ENCODE peak calls at places on chromosome 13, in eight cellular contexts. One of them, this sample, is unnamed.

GRCh38 chr13:48578516-48579166 is 45.8 kb upstream of the RCBTB2 start:
- ATAC-seq in psoas muscle: no peak
- ATAC-seq in RWPE2: peak
- ATAC-seq in HepG2: no peak
- ATAC-seq in heart left ventricle: peak
- ATAC-seq in heart right ventricle: peak
- ATAC-seq in right cardiac atrium: no peak
- ATAC-seq in foreskin keratinocyte: peak
- ATAC-seq in this sample: no peak

GRCh38 chr13:48320396-48320790 is 16.8 kb downstream of the RB1 start:
- ATAC-seq in psoas muscle: no peak
- ATAC-seq in RWPE2: no peak
- ATAC-seq in HepG2: no peak
- ATAC-seq in heart left ventricle: no peak
- ATAC-seq in heart right ventricle: no peak
- ATAC-seq in right cardiac atrium: no peak
- ATAC-seq in foreskin keratinocyte: peak
- ATAC-seq in this sample: no peak

GRCh38 chr13:50244913-50245574 is 229.8 kb downstream of the KCNRG start:
- ATAC-seq in psoas muscle: peak
- ATAC-seq in RWPE2: peak
- ATAC-seq in HepG2: peak
- ATAC-seq in heart left ventricle: peak
- ATAC-seq in heart right ventricle: peak
- ATAC-seq in right cardiac atrium: no peak
- ATAC-seq in foreskin keratinocyte: peak
- ATAC-seq in this sample: no peak

GRCh38 chr13:83557845-83558244 is 324.4 kb downstream of the SLITRK1 start:
- ATAC-seq in psoas muscle: no peak
- ATAC-seq in RWPE2: no peak
- ATAC-seq in HepG2: no peak
- ATAC-seq in heart left ventricle: no peak
- ATAC-seq in heart right ventricle: no peak
- ATAC-seq in right cardiac atrium: no peak
- ATAC-seq in foreskin keratinocyte: no peak
- ATAC-seq in this sample: no peak

GRCh38 chr13:25971077-25971476 is 80.7 kb downstream of the SHISA2 start:
- ATAC-seq in psoas muscle: no peak
- ATAC-seq in RWPE2: no peak
- ATAC-seq in HepG2: no peak
- ATAC-seq in heart left ventricle: no peak
- ATAC-seq in heart right ventricle: no peak
- ATAC-seq in right cardiac atrium: no peak
- ATAC-seq in foreskin keratinocyte: no peak
- ATAC-seq in this sample: no peak

GRCh38 chr13:46615888-46616531 is 63.0 kb downstream of the LRCH1 start:
- ATAC-seq in psoas muscle: no peak
- ATAC-seq in RWPE2: no peak
- ATAC-seq in HepG2: no peak
- ATAC-seq in heart left ventricle: no peak
- ATAC-seq in heart right ventricle: peak
- ATAC-seq in right cardiac atrium: peak
- ATAC-seq in foreskin keratinocyte: no peak
- ATAC-seq in this sample: no peak

GRCh38 chr13:73248711-73249580 is 190.1 kb downstream of the KLF5 start:
- ATAC-seq in psoas muscle: no peak
- ATAC-seq in RWPE2: peak
- ATAC-seq in HepG2: no peak
- ATAC-seq in heart left ventricle: no peak
- ATAC-seq in heart right ventricle: no peak
- ATAC-seq in right cardiac atrium: no peak
- ATAC-seq in foreskin keratinocyte: peak
- ATAC-seq in this sample: no peak

GRCh38 chr13:83220241-83220640 is 662.0 kb downstream of the SLITRK1 start:
- ATAC-seq in psoas muscle: no peak
- ATAC-seq in RWPE2: no peak
- ATAC-seq in HepG2: no peak
- ATAC-seq in heart left ventricle: no peak
- ATAC-seq in heart right ventricle: no peak
- ATAC-seq in right cardiac atrium: no peak
- ATAC-seq in foreskin keratinocyte: no peak
- ATAC-seq in this sample: no peak

GRCh38 chr13:22927008-22927393 is 253.8 kb upstream of the SGCG start:
- ATAC-seq in psoas muscle: peak
- ATAC-seq in RWPE2: no peak
- ATAC-seq in HepG2: no peak
- ATAC-seq in heart left ventricle: no peak
- ATAC-seq in heart right ventricle: no peak
- ATAC-seq in right cardiac atrium: peak
- ATAC-seq in foreskin keratinocyte: peak
- ATAC-seq in this sample: peak

GRCh38 chr13:39942177-39942900 is 286.9 kb downstream of the COG6 start:
- ATAC-seq in psoas muscle: no peak
- ATAC-seq in RWPE2: peak
- ATAC-seq in HepG2: peak
- ATAC-seq in heart left ventricle: peak
- ATAC-seq in heart right ventricle: peak
- ATAC-seq in right cardiac atrium: no peak
- ATAC-seq in foreskin keratinocyte: no peak
- ATAC-seq in this sample: no peak

GRCh38 chr13:39821977-39822376 is 166.5 kb downstream of the COG6 start:
- ATAC-seq in psoas muscle: no peak
- ATAC-seq in RWPE2: no peak
- ATAC-seq in HepG2: no peak
- ATAC-seq in heart left ventricle: no peak
- ATAC-seq in heart right ventricle: no peak
- ATAC-seq in right cardiac atrium: no peak
- ATAC-seq in foreskin keratinocyte: no peak
- ATAC-seq in this sample: no peak

GRCh38 chr13:78657699-78658629 is 991 bp downstream of the OBI1 start:
- ATAC-seq in psoas muscle: no peak
- ATAC-seq in RWPE2: peak
- ATAC-seq in HepG2: peak
- ATAC-seq in heart left ventricle: no peak
- ATAC-seq in heart right ventricle: peak
- ATAC-seq in right cardiac atrium: no peak
- ATAC-seq in foreskin keratinocyte: peak
- ATAC-seq in this sample: no peak

GRCh38 chr13:77345150-77345780 is 18.4 kb upstream of the MYCBP2 start:
- ATAC-seq in psoas muscle: no peak
- ATAC-seq in RWPE2: no peak
- ATAC-seq in HepG2: no peak
- ATAC-seq in heart left ventricle: no peak
- ATAC-seq in heart right ventricle: no peak
- ATAC-seq in right cardiac atrium: no peak
- ATAC-seq in foreskin keratinocyte: peak
- ATAC-seq in this sample: no peak

GRCh38 chr13:51821666-51822065 is 17.7 kb upstream of the DHRS12 start:
- ATAC-seq in psoas muscle: no peak
- ATAC-seq in RWPE2: no peak
- ATAC-seq in HepG2: no peak
- ATAC-seq in heart left ventricle: no peak
- ATAC-seq in heart right ventricle: no peak
- ATAC-seq in right cardiac atrium: no peak
- ATAC-seq in foreskin keratinocyte: no peak
- ATAC-seq in this sample: no peak

DNA sequence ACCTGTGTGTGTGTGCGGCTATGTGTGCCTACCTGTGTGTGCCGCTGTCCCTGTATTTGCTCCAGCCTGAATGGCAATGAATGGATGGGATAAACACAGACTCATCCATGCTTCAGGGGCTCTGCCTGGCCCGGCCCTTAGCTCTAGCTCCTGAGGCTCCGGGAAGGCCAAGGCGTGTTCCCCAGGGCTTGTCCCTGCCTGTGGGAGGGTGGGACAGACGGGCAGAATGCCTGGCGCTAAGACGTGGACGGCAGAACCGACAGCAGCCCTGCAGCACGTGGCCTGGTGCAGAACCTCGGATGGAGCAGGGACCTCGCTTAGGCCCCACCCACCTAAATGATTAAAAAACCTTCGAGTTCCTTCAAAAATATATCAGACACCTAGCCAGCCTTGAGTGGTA is 57.8 kb upstream of the C13orf46 start:
- ATAC-seq in psoas muscle: no peak
- ATAC-seq in RWPE2: peak
- ATAC-seq in HepG2: no peak
- ATAC-seq in heart left ventricle: no peak
- ATAC-seq in heart right ventricle: no peak
- ATAC-seq in right cardiac atrium: peak
- ATAC-seq in foreskin keratinocyte: peak
- ATAC-seq in this sample: peak
- H3K27ac ChIP-seq in psoas muscle: no peak
- H3K27ac ChIP-seq in RWPE2: peak
- H3K27ac ChIP-seq in HepG2: no peak
- H3K27ac ChIP-seq in heart left ventricle: no peak
- H3K27ac ChIP-seq in heart right ventricle: peak
- H3K27ac ChIP-seq in right cardiac atrium: no peak
- H3K27ac ChIP-seq in foreskin keratinocyte: no peak
- H3K27ac ChIP-seq in this sample: no peak

DNA sequence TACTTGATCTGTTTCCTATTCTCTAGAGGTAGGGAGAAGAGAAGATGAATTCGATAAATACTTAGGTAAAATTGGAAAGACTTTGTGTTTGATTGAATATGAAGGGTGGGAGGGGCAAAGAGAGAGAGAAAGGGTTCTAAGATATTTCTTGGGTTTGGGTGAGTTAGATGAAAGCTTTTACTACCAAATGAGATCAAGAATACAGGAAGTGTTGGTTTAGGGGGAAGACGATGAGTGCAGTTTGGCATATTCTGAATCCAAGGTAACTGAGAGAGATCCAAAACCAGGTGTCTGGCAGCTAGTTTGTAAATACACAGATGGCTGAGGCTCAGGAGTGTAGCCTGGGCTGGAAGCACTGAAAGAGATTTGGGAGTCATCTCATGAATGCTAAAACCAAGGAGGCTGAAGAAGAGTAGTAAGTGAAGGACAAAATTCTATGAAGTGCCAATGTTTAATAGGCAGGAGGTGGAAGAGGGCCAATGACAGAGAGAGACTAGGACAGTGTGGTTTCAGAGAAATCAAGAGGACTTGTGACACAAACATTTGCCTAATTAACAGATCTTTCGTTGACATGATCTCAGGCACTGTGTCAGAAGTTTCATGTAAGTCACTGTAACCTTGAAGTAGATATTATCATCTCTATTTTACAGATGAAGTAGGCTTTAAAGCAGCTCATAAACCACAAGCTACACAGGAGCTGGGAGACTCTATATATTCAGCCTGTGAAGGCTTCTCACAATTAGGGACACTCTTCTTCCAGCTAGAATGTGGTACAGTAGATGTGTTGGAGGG is 70.2 kb upstream of the ZDHHC20 start:
- ATAC-seq in psoas muscle: no peak
- ATAC-seq in RWPE2: no peak
- ATAC-seq in HepG2: no peak
- ATAC-seq in heart left ventricle: no peak
- ATAC-seq in heart right ventricle: no peak
- ATAC-seq in right cardiac atrium: peak
- ATAC-seq in foreskin keratinocyte: no peak
- ATAC-seq in this sample: no peak
- H3K27ac ChIP-seq in psoas muscle: no peak
- H3K27ac ChIP-seq in RWPE2: no peak
- H3K27ac ChIP-seq in HepG2: no peak
- H3K27ac ChIP-seq in heart left ventricle: no peak
- H3K27ac ChIP-seq in heart right ventricle: no peak
- H3K27ac ChIP-seq in right cardiac atrium: no peak
- H3K27ac ChIP-seq in foreskin keratinocyte: no peak
- H3K27ac ChIP-seq in this sample: no peak

GRCh38 chr13:97354808-97355207 is 79.2 kb upstream of the RAP2A start:
- ATAC-seq in psoas muscle: no peak
- ATAC-seq in RWPE2: no peak
- ATAC-seq in HepG2: no peak
- ATAC-seq in heart left ventricle: no peak
- ATAC-seq in heart right ventricle: no peak
- ATAC-seq in right cardiac atrium: no peak
- ATAC-seq in foreskin keratinocyte: no peak
- ATAC-seq in this sample: no peak

GRCh38 chr13:97356592-97356991 is 77.4 kb upstream of the RAP2A start:
- ATAC-seq in psoas muscle: no peak
- ATAC-seq in RWPE2: no peak
- ATAC-seq in HepG2: no peak
- ATAC-seq in heart left ventricle: no peak
- ATAC-seq in heart right ventricle: no peak
- ATAC-seq in right cardiac atrium: no peak
- ATAC-seq in foreskin keratinocyte: no peak
- ATAC-seq in this sample: no peak

GRCh38 chr13:97348569-97349100 is 85.3 kb upstream of the RAP2A start:
- ATAC-seq in psoas muscle: no peak
- ATAC-seq in RWPE2: no peak
- ATAC-seq in HepG2: no peak
- ATAC-seq in heart left ventricle: no peak
- ATAC-seq in heart right ventricle: no peak
- ATAC-seq in right cardiac atrium: no peak
- ATAC-seq in foreskin keratinocyte: no peak
- ATAC-seq in this sample: no peak

GRCh38 chr13:97352815-97353214 is 81.2 kb upstream of the RAP2A start:
- ATAC-seq in psoas muscle: no peak
- ATAC-seq in RWPE2: no peak
- ATAC-seq in HepG2: no peak
- ATAC-seq in heart left ventricle: no peak
- ATAC-seq in heart right ventricle: no peak
- ATAC-seq in right cardiac atrium: no peak
- ATAC-seq in foreskin keratinocyte: no peak
- ATAC-seq in this sample: no peak

DNA sequence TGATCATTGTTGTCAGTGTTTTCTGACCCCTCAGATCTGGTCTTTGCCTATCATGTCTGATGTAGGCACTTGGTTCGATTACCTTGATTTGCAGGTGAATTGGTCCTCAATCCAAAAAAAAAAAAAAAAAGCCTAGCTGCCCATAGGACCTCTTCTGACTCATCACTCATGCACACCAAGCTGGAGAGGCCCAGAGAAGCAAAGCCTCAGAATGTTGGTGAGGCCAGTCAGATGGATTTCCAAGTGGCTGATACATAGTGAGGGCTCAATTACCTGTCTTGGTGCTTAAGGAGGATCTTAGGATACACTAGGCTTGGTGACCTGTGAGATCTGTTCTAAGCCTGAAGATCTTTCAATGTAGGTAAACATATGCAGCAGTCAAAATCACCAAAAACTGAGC is 80.0 kb upstream of the RAP2A start:
- ATAC-seq in psoas muscle: peak
- ATAC-seq in RWPE2: peak
- ATAC-seq in HepG2: no peak
- ATAC-seq in heart left ventricle: no peak
- ATAC-seq in heart right ventricle: no peak
- ATAC-seq in right cardiac atrium: no peak
- ATAC-seq in foreskin keratinocyte: peak
- ATAC-seq in this sample: no peak
- H3K27ac ChIP-seq in psoas muscle: no peak
- H3K27ac ChIP-seq in RWPE2: no peak
- H3K27ac ChIP-seq in HepG2: no peak
- H3K27ac ChIP-seq in heart left ventricle: no peak
- H3K27ac ChIP-seq in heart right ventricle: peak
- H3K27ac ChIP-seq in right cardiac atrium: peak
- H3K27ac ChIP-seq in foreskin keratinocyte: no peak
- H3K27ac ChIP-seq in this sample: peak

DNA sequence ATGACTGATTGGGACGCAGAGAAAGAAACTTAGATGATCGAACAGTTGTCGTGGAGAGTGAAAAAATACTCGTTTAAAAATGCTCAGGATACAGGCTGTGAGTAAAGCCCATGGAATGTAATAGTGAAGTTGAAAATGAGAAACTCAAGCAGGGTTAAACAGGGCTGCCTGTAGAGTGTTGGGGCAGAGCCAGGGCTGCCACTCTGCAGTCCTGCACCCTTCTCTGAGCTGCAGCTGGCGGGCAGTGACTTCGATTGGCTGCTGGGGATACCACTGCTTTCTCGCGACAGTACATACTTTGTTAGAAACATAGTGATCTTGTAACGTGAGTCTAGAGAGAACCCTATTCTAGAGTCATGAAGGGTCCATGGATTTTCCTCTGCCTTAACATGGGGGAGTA is 95.4 kb downstream of the ARHGEF7 start:
- ATAC-seq in psoas muscle: peak
- ATAC-seq in RWPE2: peak
- ATAC-seq in HepG2: no peak
- ATAC-seq in heart left ventricle: peak
- ATAC-seq in heart right ventricle: peak
- ATAC-seq in right cardiac atrium: peak
- ATAC-seq in foreskin keratinocyte: peak
- ATAC-seq in this sample: peak
- H3K27ac ChIP-seq in psoas muscle: peak
- H3K27ac ChIP-seq in RWPE2: peak
- H3K27ac ChIP-seq in HepG2: no peak
- H3K27ac ChIP-seq in heart left ventricle: peak
- H3K27ac ChIP-seq in heart right ventricle: peak
- H3K27ac ChIP-seq in right cardiac atrium: peak
- H3K27ac ChIP-seq in foreskin keratinocyte: no peak
- H3K27ac ChIP-seq in this sample: peak

This sample was measured in gastroesophageal sphincter.